ENCODE peak calls at places on chromosomes 11 and 22, in four cellular contexts. J is activated T-helper 1 cell treated with anti-CD3 and anti-CD28 coated beads, Interleukin-12 subunit alpha, Interleukin-12 subunit beta, Interleukin-2, Interleukin-4 antibody, amounts not matched to agents 30 ng/mL and 10 ng/mL and 1 ng/mL, durations not matched to agents 14 hours and 24 hours and 36 hours; M is hippocampal formation; S is ELF-1. C is an unnamed sample.

GRCh38 chr11:126084608-126084912 is 21.9 kb upstream of the CDON start:
- DNase-seq in J (no peak), M (no peak), S (peak; percentile 74), C (no peak)

GRCh38 chr22:39706406-39707150 is 136.0 kb downstream of the CACNA1I start:
- DNase-seq in J (no peak), M (no peak), S (no peak), C (no peak)

GRCh38 chr11:68998390-68998911 is 14.6 kb downstream of the MRGPRF start:
- DNase-seq in J (no peak), M (no peak), S (no peak), C (no peak)

GRCh38 chr11:23540101-23540561 is 679.9 kb upstream of the CCDC179 start:
- DNase-seq in J (no peak), M (no peak), S (peak; percentile 70), C (peak; percentile 41)

GRCh38 chr11:109421981-109422590 is at the start of gene C11orf87:
- DNase-seq in J (no peak), M (peak; percentile 8), S (peak; percentile 63), C (peak; percentile 52)

GRCh38 chr22:20438066-20438677 is 547 bp upstream of the SCARF2 start:
- DNase-seq in J (no peak), M (no peak), S (no peak), C (no peak)

GRCh38 chr11:88398372-88399140 is 61.0 kb upstream of the CTSC start:
- DNase-seq in J (no peak), M (no peak), S (no peak), C (no peak)

GRCh38 chr22:49017769-49018330 is 809.8 kb downstream of the BRD1 start:
- DNase-seq in J (no peak), M (no peak), S (peak; percentile 18), C (no peak)

GRCh38 chr22:27868738-27869282 is 50.2 kb downstream of the PITPNB start:
- DNase-seq in J (no peak), M (no peak), S (no peak), C (no peak)

GRCh38 chr11:1471736-1472135 is 14.8 kb downstream of the MOB2 start:
- DNase-seq in J (no peak), M (no peak), S (no peak), C (no peak)

GRCh38 chr22:25232301-25232700 is 12.9 kb downstream of the CRYBB2 start:
- DNase-seq in J (no peak), M (no peak), S (no peak), C (no peak)

GRCh38 chr11:119366690-119367620 is 14.5 kb downstream of the USP2 start:
- DNase-seq in J (no peak), M (peak; percentile 52), S (no peak), C (no peak)

GRCh38 chr11:38952698-38953097 is 2354.7 kb upstream of the RAG2 start:
- DNase-seq in J (no peak), M (no peak), S (no peak), C (no peak)

GRCh38 chr11:36364551-36364950 is 68.5 kb downstream of the PRR5L start:
- DNase-seq in J (no peak), M (no peak), S (no peak), C (no peak)

GRCh38 chr11:93123351-93123898 is 74.4 kb downstream of the SLC36A4 start:
- DNase-seq in J (no peak), M (no peak), S (no peak), C (no peak)

GRCh38 chr11:55554169-55554568 is at the start of gene OR4C15:
- DNase-seq in J (no peak), M (no peak), S (no peak), C (no peak)

GRCh38 chr11:116072776-116073175 is 568.6 kb upstream of the CADM1 start:
- DNase-seq in J (no peak), M (no peak), S (peak; percentile 50), C (peak; percentile 42)

GRCh38 chr22:27952091-27952490 is 33.0 kb upstream of the PITPNB start:
- DNase-seq in J (no peak), M (no peak), S (no peak), C (no peak)

GRCh38 chr11:131661137-131661536 is 290.7 kb downstream of the NTM start:
- DNase-seq in J (no peak), M (no peak), S (no peak), C (no peak)

GRCh38 chr11:75667831-75668507 is 869 bp downstream of the MAP6 start:
- DNase-seq in J (peak; percentile 34), M (peak; percentile 76), S (peak; percentile 45), C (peak; percentile 55)

GRCh38 chr22:43883719-43884415 is 7.9 kb downstream of the PNPLA5 start:
- DNase-seq in J (no peak), M (no peak), S (no peak), C (no peak)

GRCh38 chr11:130428271-130428670 is at the start of gene ADAMTS8:
- DNase-seq in J (no peak), M (no peak), S (no peak), C (peak; percentile 22)

GRCh38 chr11:8913961-8914660 is 3.1 kb downstream of the AKIP1 start:
- DNase-seq in J (peak; percentile 10), M (no peak), S (peak; percentile 52), C (peak; percentile 60)

GRCh38 chr11:1224109-1224485 is 1.2 kb downstream of the MUC5B start:
- DNase-seq in J (no peak), M (no peak), S (peak; percentile 24), C (no peak)

GRCh38 chr11:133081730-133082452 is 450.4 kb downstream of the OPCML start:
- DNase-seq in J (no peak), M (no peak), S (no peak), C (peak; percentile 25)